ENCODE peak calls at places on chromosomes 3 and 15, in four cellular contexts. M, I, V and G are unnamed samples.

GRCh38 chr3:181886676-181887075 is 175.0 kb downstream of the SOX2 start:
- DNase-seq in I (no peak), V (no peak), M (no peak), G (no peak)

GRCh38 chr3:6074952-6075351 is 786.0 kb upstream of the GRM7 start:
- DNase-seq in I (no peak), M (no peak), V (no peak), G (no peak)

GRCh38 chr15:49315543-49315942 is 107.5 kb upstream of the FGF7 start:
- DNase-seq in I (no peak), V (no peak), M (no peak), G (no peak)

GRCh38 chr3:35184775-35185174 is 454.6 kb upstream of the ARPP21 start:
- DNase-seq in V (no peak), I (peak; percentile 80), M (no peak), G (no peak)

GRCh38 chr15:76252249-76252648 is 59.0 kb downstream of the ETFA start:
- DNase-seq in M (no peak), V (no peak), I (no peak), G (no peak)

GRCh38 chr15:83446904-83447708 is at the start of gene SH3GL3:
- DNase-seq in V (peak; percentile 80), M (peak; percentile 95), I (peak; percentile 67), G (peak; percentile 79)

GRCh38 chr15:88139936-88140335 is 116.6 kb downstream of the NTRK3 start:
- DNase-seq in V (no peak), M (no peak), I (no peak), G (no peak)

GRCh38 chr3:192031941-192032340 is 571.0 kb downstream of the PYDC2 start:
- DNase-seq in M (no peak), I (no peak), V (no peak), G (no peak)

GRCh38 chr3:111737712-111738097 is 121.4 kb upstream of the PHLDB2 start:
- DNase-seq in M (peak; percentile 92), I (peak; percentile 97), V (no peak), G (no peak)

GRCh38 chr3:132726341-132726823 is 4.2 kb upstream of the NPHP3 start:
- DNase-seq in M (no peak), I (peak; percentile 56), V (peak; percentile 68), G (peak; percentile 51)

GRCh38 chr3:72655151-72655551 is 193.1 kb downstream of the SHQ1 start:
- DNase-seq in V (no peak), M (no peak), I (no peak), G (no peak)

GRCh38 chr15:44034933-44035624 is 160.0 kb downstream of the FRMD5 start:
- DNase-seq in V (peak; percentile 82), M (no peak), I (peak; percentile 88), G (no peak)

GRCh38 chr15:50813865-50814264 is 48.4 kb upstream of the SPPL2A start:
- DNase-seq in V (no peak), I (no peak), M (no peak), G (no peak)

GRCh38 chr3:128435058-128435457 is 31.6 kb downstream of the DNAJB8 start:
- DNase-seq in I (no peak), V (no peak), M (no peak), G (no peak)

GRCh38 chr3:190125669-190126068 is 5.0 kb upstream of the P3H2 start:
- DNase-seq in M (no peak), I (no peak), V (no peak), G (no peak)

GRCh38 chr3:196646736-196647216 is 7.3 kb downstream of the NRROS start:
- DNase-seq in I (no peak), V (no peak), M (no peak), G (no peak)

GRCh38 chr15:101525087-101525669 is 35.7 kb upstream of the PCSK6 start:
- DNase-seq in V (no peak), I (no peak), M (peak; percentile 72), G (no peak)

GRCh38 chr15:63093486-63094205 is 28.0 kb upstream of the LACTB start:
- DNase-seq in V (peak; percentile 73), I (peak; percentile 83), M (peak; percentile 95), G (peak; percentile 69)

GRCh38 chr3:58063424-58063823 is 55.2 kb downstream of the FLNB start:
- DNase-seq in V (no peak), I (peak; percentile 80), M (no peak), G (no peak)

GRCh38 chr15:47870956-47871625 is 153.8 kb downstream of the SEMA6D start:
- DNase-seq in I (peak; percentile 87), M (no peak), V (peak; percentile 91), G (no peak)

GRCh38 chr3:71517206-71517855 is 66.2 kb downstream of the FOXP1 start:
- DNase-seq in M (no peak), V (no peak), I (no peak), G (no peak)

GRCh38 chr3:120429921-120430361 is 20.9 kb downstream of the FSTL1 start:
- DNase-seq in V (no peak), I (peak; percentile 45), M (no peak), G (no peak)

DNA sequence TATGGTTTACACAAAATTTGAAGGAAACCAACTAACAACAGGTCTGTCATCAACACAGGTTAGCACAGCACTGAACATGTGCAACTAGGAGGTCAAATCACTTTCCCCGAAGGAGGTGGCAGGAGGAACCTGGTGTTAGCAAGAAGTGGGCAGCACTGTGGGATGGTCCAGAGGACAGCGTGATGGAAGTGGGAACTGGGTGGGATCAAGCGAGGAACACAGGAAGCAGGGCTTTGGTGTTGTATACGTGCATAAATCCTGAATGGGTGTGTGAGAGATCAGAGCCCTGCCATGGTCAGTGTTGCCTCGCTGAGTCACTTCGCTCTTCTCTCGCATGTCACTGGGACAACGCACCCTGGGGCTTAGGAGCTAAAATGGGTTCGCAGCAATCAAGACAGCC is 62.1 kb downstream of the MOBP start:
- DNase-seq in V (no peak), M (no peak), I (no peak), G (no peak)
- H3K4me3 ChIP-seq in V (no peak overlapping the region), M (no peak overlapping the region), I (no peak overlapping the region), G (no peak overlapping the region)

GRCh38 chr3:43953375-43953774 is 262.6 kb downstream of the ABHD5 start:
- DNase-seq in M (peak; percentile 66), I (no peak), V (no peak), G (no peak)

GRCh38 chr3:43949594-43949993 is 258.9 kb downstream of the ABHD5 start:
- DNase-seq in M (peak; percentile 66), V (no peak), I (no peak), G (peak; percentile 8)

GRCh38 chr3:43950775-43951174 is 260.0 kb downstream of the ABHD5 start:
- DNase-seq in V (no peak), M (peak; percentile 83), I (no peak), G (peak; percentile 46)

GRCh38 chr3:43953814-43954241 is 263.1 kb downstream of the ABHD5 start:
- DNase-seq in I (peak; percentile 73), M (peak; percentile 87), V (no peak), G (no peak)

GRCh38 chr3:43951813-43952212 is 261.1 kb downstream of the ABHD5 start:
- DNase-seq in M (peak; percentile 70), I (no peak), V (no peak), G (no peak)
- H3K4me3 ChIP-seq in M (no peak overlapping the region), I (no peak overlapping the region), V (no peak overlapping the region), G (no peak overlapping the region)

DNA sequence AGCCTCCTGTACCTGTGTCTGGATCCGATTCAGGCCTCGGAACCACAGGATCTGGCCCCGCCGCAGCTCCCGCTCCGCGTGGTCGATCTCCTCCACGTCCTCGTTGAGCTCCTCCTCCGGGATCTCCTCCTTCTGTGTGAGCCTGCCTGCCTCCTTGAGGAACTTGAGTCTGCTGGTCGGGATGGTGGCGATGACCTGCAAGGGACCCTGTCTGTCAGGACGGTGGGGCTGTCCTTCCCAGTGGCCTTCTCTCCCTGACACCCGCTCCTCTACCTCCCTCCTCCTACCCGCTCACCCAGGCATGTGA is 17.2 kb upstream of the SEC13 start:
- DNase-seq in I (no peak), V (no peak), M (no peak), G (no peak)
- H3K4me3 ChIP-seq in I (no peak overlapping the region), V (no peak overlapping the region), M (no peak overlapping the region), G (no peak overlapping the region)

DNA sequence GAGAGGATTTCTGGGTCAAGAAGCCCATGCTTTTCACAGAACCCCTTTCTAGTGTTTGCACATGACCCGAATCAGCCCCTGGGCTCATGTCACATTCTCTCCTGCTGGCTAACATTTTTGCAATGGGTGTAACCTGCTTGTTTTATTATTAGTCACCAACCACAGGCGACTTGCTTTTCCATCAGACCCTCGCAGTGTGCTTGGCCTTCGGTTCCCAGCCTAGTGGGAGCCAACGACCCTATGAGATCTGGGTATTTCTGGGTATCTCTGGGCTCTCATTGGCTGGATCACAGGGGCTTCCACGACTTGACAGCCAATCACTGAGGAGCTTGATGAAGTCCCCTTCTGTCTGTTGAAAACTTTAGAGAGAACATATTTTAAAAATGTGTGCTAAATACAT is 11.0 kb upstream of the FBLN2 start:
- DNase-seq in I (peak; percentile 90), M (no peak), V (no peak), G (no peak)
- H3K4me3 ChIP-seq in I (no peak overlapping the region), M (no peak overlapping the region), V (no peak overlapping the region), G (no peak overlapping the region)

DNA sequence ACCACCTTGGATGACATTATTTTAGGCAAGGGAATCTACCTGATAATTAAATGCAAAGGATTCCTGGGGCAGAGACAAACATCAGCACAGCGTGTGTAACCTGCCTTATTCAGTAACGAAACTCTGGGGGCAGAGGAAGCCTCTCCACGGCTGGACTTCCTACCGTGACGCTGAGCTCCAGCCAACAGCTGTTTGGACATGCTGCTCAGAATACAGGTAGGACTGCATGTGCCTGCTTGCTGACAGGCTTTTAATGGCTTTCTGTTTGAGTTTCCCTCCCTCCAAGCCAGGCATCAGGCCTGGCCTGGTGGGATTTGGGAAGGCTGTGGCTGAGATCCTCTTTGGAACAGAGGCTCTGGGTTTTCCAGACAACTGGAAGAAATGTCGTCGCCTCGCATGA is 150.6 kb downstream of the ADAMTS17 start:
- DNase-seq in V (no peak), I (no peak), M (no peak), G (no peak)
- H3K4me3 ChIP-seq in V (no peak overlapping the region), I (no peak overlapping the region), M (no peak overlapping the region), G (no peak overlapping the region)

GRCh38 chr15:64634576-64635485 is 140.6 kb downstream of the RBPMS2 start:
- DNase-seq in V (peak; percentile 79), I (peak; percentile 42), M (no peak), G (peak; percentile 58)
- H3K4me3 ChIP-seq in V (no peak overlapping the region), I (no peak overlapping the region), M (no peak overlapping the region), G (peak overlapping the region; percentile 22)

DNA sequence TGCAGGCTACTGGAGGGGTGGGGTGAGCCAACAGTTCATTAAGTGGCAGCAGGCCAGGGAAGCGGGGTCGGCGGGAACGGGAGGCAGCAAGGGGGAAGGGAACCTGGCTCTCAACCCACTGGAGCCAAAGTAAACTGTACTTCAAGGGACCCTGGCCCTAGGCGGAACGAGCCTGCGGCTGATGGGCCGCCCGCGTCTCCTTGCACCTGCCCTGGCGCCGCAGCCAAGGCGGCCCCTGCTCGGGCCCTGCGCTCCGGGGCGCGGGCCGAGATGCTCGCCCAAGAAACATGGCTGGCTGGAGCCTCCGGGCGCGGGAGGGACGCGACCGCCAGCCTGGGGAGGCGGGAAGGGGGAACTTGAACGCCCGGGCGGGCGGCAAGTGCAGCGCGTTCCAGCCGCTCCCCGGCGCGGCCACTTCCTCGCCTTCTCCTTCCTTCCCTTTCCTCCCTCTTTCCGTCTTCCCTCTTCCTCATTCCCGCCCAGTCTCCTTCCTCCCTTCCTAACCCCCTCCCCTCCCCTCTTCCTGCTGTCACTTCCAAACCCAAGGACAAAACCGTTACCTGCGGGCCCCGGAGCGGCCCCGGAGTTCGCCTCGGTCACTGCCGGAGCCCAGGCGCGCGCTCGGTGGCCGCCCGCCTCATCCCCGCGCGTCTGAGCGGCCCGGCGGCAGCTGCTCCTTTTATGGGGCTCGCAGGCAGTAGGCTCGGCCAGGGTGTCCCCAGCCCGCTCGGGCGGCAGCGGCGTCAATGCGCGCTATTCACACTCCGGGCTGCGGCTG is 489.7 kb downstream of the MAGI1 start:
- DNase-seq in I (no peak), V (no peak), M (no peak), G (no peak)
- H3K4me3 ChIP-seq in I (peak overlapping the region; percentile 35), V (peak overlapping the region; percentile 21), M (peak overlapping the region; percentile 74), G (no peak overlapping the region)